ENCODE peak calls at places on chromosome 10, in six cellular contexts. Q is endothelial cell; T is neural crest cell; F is CD8-positive, alpha-beta T cell; W is cardiac fibroblast; A is uterus. L is an unnamed sample.

GRCh38 chr10:29246449-29246848 is 42.4 kb upstream of the LYZL1 start:
- DNase-seq in Q (no peak), T (no peak), F (no peak), W (no peak), A (no peak), L (no peak)

GRCh38 chr10:64379898-64380297 is 858.7 kb downstream of the REEP3 start:
- DNase-seq in Q (no peak), T (no peak), F (no peak), W (no peak), A (no peak), L (peak)

GRCh38 chr10:63343476-63343875 is 122.3 kb downstream of the JMJD1C start:
- DNase-seq in Q (no peak), T (no peak), F (no peak), W (no peak), A (no peak), L (no peak)

GRCh38 chr10:78925800-78926319 is 142.9 kb upstream of the ZMIZ1 start:
- DNase-seq in Q (no peak), T (no peak), F (no peak), W (peak), A (no peak), L (peak)

GRCh38 chr10:106931159-106931852 is 233.2 kb downstream of the SORCS1 start:
- DNase-seq in Q (no peak), T (no peak), F (no peak), W (no peak), A (no peak), L (peak)

GRCh38 chr10:38027992-38028391 is 17.5 kb downstream of the ZNF33A start:
- DNase-seq in Q (no peak), T (no peak), F (no peak), W (no peak), A (no peak), L (no peak)

GRCh38 chr10:116947838-116948529 is 57.0 kb downstream of the SHTN1 start:
- DNase-seq in Q (peak), T (no peak), F (no peak), W (peak), A (no peak), L (peak)

GRCh38 chr10:14009315-14010082 is 321.2 kb downstream of the FRMD4A start:
- DNase-seq in Q (no peak), T (peak), F (peak), W (peak), A (no peak), L (no peak)

GRCh38 chr10:35516102-35516670 is 89.0 kb upstream of the GJD4 start:
- DNase-seq in Q (no peak), T (no peak), F (no peak), W (peak), A (no peak), L (no peak)

GRCh38 chr10:110803239-110803593 is 68.5 kb upstream of the PDCD4 start:
- DNase-seq in Q (no peak), T (no peak), F (no peak), W (no peak), A (no peak), L (no peak)

GRCh38 chr10:50846753-50847152 is 38.7 kb downstream of the A1CF start:
- DNase-seq in Q (no peak), T (no peak), F (no peak), W (no peak), A (no peak), L (no peak)

GRCh38 chr10:133462512-133463305 is 9.0 kb downstream of the SCART1 start:
- DNase-seq in Q (no peak), T (no peak), F (no peak), W (no peak), A (no peak), L (no peak)

GRCh38 chr10:70651661-70652060 is 20.6 kb upstream of the ADAMTS14 start:
- DNase-seq in Q (no peak), T (no peak), F (no peak), W (no peak), A (no peak), L (peak)

GRCh38 chr10:14349081-14349480 is 18.4 kb upstream of the FRMD4A start:
- DNase-seq in Q (no peak), T (no peak), F (no peak), W (no peak), A (no peak), L (no peak)

GRCh38 chr10:118369806-118370205 is 27.7 kb upstream of the FAM204A start:
- DNase-seq in Q (no peak), T (no peak), F (no peak), W (no peak), A (no peak), L (peak)

GRCh38 chr10:32349968-32350738 is 3.2 kb upstream of the EPC1 start:
- DNase-seq in Q (no peak), T (no peak), F (no peak), W (no peak), A (no peak), L (no peak)

GRCh38 chr10:119344381-119344780 is 137.0 kb downstream of the GRK5 start:
- DNase-seq in Q (no peak), T (no peak), F (no peak), W (no peak), A (no peak), L (no peak)

GRCh38 chr10:17479015-17479615 is 24.7 kb upstream of the ST8SIA6 start:
- DNase-seq in Q (no peak), T (no peak), F (no peak), W (no peak), A (no peak), L (no peak)

GRCh38 chr10:34107623-34108516 is 707.2 kb downstream of the PARD3 start:
- DNase-seq in Q (no peak), T (no peak), F (no peak), W (no peak), A (no peak), L (no peak)

GRCh38 chr10:125283831-125284614 is 123.7 kb upstream of the CTBP2 start:
- DNase-seq in Q (no peak), T (no peak), F (no peak), W (no peak), A (no peak), L (no peak)

GRCh38 chr10:125281091-125281490 is 120.7 kb upstream of the CTBP2 start:
- DNase-seq in Q (no peak), T (no peak), F (no peak), W (no peak), A (no peak), L (no peak)

GRCh38 chr10:125284875-125285597 is 124.7 kb upstream of the CTBP2 start:
- DNase-seq in Q (no peak), T (no peak), F (no peak), W (no peak), A (no peak), L (peak)

GRCh38 chr10:125283191-125283590 is 122.8 kb upstream of the CTBP2 start:
- DNase-seq in Q (no peak), T (no peak), F (no peak), W (no peak), A (no peak), L (no peak)
- TF ChIP-seq CTCF in Q (no peak), T (no peak), F (no peak), W (no peak), A (no peak), L (no peak)

GRCh38 chr10:84563868-84564267 is 235.5 kb downstream of the CCSER2 start:
- DNase-seq in Q (no peak), T (no peak), F (no peak), W (no peak), A (no peak), L (no peak)
- TF ChIP-seq CTCF in Q (no peak), T (no peak), F (no peak), W (no peak), A (no peak), L (no peak)

GRCh38 chr10:122280156-122280555 is 9.1 kb downstream of the BTBD16 start:
- DNase-seq in Q (no peak), T (no peak), F (no peak), W (no peak), A (no peak), L (no peak)

GRCh38 chr10:122280977-122281376 is 9.9 kb downstream of the BTBD16 start:
- DNase-seq in Q (no peak), T (no peak), F (no peak), W (no peak), A (no peak), L (no peak)

GRCh38 chr10:122281751-122282150 is 10.7 kb downstream of the BTBD16 start:
- DNase-seq in Q (no peak), T (no peak), F (no peak), W (no peak), A (no peak), L (no peak)

GRCh38 chr10:122277737-122278136 is 6.6 kb downstream of the BTBD16 start:
- DNase-seq in Q (no peak), T (no peak), F (no peak), W (no peak), A (no peak), L (no peak)

DNA sequence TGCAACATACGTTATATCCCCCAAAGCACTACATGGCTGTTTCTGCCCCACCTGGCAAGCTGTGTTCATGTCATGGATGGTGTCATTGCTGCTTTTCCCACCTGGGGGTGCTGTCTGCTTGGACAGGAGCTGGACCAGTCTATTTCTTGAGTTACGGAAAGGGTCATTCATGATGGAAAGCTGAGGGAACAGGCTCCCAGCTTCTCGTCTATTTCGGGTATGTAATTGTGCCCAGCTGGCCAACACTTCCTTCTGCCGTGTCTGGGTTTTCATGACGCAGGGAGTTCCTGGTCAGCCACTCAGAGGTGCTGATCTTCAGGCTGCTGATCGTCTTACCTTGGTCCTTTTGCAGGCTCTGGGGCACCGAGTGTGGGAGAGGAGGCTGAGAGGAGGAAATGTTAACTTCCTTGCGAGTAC is 8.6 kb downstream of the BTBD16 start:
- DNase-seq in Q (peak), T (peak), F (no peak), W (peak), A (no peak), L (peak)
- TF ChIP-seq CTCF in Q (peak), T (peak), F (no peak), W (peak), A (peak), L (peak)

GRCh38 chr10:26221571-26221970 is 5.0 kb downstream of the GAD2 start:
- DNase-seq in Q (no peak), T (no peak), F (no peak), W (no peak), A (no peak), L (no peak)
- TF ChIP-seq CTCF in Q (no peak), T (no peak), F (no peak), W (no peak), A (no peak), L (no peak)

DNA sequence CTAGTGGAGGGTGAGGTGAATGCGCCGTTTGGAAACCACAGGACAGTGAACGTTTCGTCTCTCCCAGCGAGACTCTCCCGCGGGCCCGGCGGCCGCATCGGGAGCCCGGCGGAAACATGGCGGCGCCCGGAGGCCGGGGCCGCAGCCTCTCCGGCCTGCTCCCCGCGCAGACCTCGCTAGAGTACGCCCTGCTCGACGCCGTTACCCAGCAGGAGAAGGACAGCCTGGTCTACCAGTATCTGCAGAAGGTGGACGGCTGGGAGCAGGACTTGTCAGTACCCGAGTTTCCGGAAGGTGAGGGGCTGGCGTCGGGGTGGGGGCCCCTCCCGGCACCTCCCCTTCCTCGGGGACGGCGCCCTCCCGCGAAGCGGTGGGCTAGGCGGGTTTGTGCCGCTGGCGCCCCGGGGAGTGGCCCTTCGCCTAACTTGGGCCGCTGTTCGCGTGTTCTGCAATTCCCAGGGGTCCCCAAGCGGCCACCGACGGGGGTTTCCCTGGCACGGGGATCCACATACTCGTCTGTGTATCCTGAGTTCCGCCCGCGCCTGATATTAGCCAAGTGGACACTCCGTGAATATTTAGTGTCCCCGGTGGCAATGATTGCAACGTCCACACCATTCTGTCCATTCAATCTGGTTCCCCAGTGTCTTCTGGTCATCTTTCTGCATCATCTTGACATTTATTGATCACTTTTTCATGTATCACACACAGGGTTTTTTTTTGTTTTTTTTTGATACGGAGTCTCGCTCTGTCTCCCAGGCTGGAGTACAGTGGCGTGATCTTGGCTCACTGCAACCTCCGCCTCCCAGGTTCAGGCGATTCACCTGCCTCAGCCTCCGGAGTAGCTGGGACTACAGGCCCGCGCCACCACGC is 531 bp downstream of the NHLRC2 start:
- DNase-seq in Q (peak), T (peak), F (peak), W (peak), A (peak), L (peak)
- TF ChIP-seq CTCF in Q (no peak), T (peak), F (no peak), W (peak), A (no peak), L (no peak)

DNA sequence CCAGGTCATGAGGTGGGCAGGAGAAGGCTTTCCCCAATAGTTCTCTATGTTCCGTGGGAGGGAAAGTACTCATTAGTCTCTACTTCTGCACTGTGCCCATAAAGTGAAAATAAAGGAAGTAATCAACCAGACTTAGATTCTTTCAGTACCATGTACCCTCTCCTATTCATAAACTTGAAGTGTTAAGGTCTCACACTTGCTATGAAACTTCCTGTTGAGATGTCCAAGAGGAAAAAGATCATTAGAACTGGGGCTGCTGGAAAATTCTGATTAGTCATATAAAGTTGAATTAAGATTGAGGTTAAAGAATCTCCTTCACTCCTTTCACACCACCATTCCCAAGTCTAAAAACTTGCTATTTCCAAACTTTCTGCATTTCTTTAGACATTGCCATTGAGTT is 17.0 kb upstream of the LIPF start:
- DNase-seq in Q (no peak), T (no peak), F (no peak), W (no peak), A (no peak), L (no peak)
- TF ChIP-seq CTCF in Q (no peak), T (no peak), F (no peak), W (no peak), A (no peak), L (no peak)

GRCh38 chr10:77085344-77085743 is 552.3 kb downstream of the KCNMA1 start:
- DNase-seq in Q (no peak), T (no peak), F (no peak), W (no peak), A (no peak), L (no peak)
- TF ChIP-seq CTCF in Q (no peak), T (no peak), F (no peak), W (no peak), A (no peak), L (no peak)

GRCh38 chr10:46273506-46274477 is 13.0 kb upstream of the ANTXRL start:
- DNase-seq in Q (peak), T (no peak), F (no peak), W (no peak), A (peak), L (no peak)
- TF ChIP-seq CTCF in Q (no peak), T (no peak), F (no peak), W (no peak), A (no peak), L (no peak)

GRCh38 chr10:77889277-77889903 is 37.2 kb downstream of the DLG5 start:
- DNase-seq in Q (no peak), T (no peak), F (no peak), W (no peak), A (no peak), L (peak)
- TF ChIP-seq CTCF in Q (no peak), T (no peak), F (no peak), W (no peak), A (no peak), L (no peak)

L was measured in MCF 10A.